ENCODE peak calls at places on chromosomes 1 and 21, in seven cellular contexts. One of them, this sample, is unnamed.

GRCh38 chr1:235639586-235640205 is 9.9 kb downstream of the GNG4 start:
- DNase-seq in lower lobe of right lung: no peak
- DNase-seq in NB4: no peak
- DNase-seq in right lobe of liver: no peak
- DNase-seq in esophagus muscularis mucosa: no peak
- DNase-seq in nephron progenitor cell: no peak
- DNase-seq in AG04450: no peak
- DNase-seq in this sample: no peak

GRCh38 chr1:236725638-236726037 is 39.3 kb downstream of the ACTN2 start:
- DNase-seq in NB4: no peak
- DNase-seq in esophagus muscularis mucosa: no peak
- DNase-seq in right lobe of liver: no peak
- DNase-seq in AG04450: no peak
- DNase-seq in lower lobe of right lung: no peak
- DNase-seq in nephron progenitor cell: no peak
- DNase-seq in this sample: no peak

GRCh38 chr1:24502168-24503002 is at the start of gene RCAN3:
- DNase-seq in nephron progenitor cell: peak; percentile 87
- DNase-seq in right lobe of liver: peak; percentile 88
- DNase-seq in NB4: peak; percentile 93
- DNase-seq in esophagus muscularis mucosa: peak; percentile 92
- DNase-seq in AG04450: peak; percentile 15
- DNase-seq in lower lobe of right lung: peak; percentile 93
- DNase-seq in this sample: peak; percentile 89

GRCh38 chr1:209643295-209644020 is 8.8 kb downstream of the LAMB3 start:
- DNase-seq in AG04450: no peak
- DNase-seq in NB4: no peak
- DNase-seq in right lobe of liver: no peak
- DNase-seq in nephron progenitor cell: no peak
- DNase-seq in esophagus muscularis mucosa: no peak
- DNase-seq in lower lobe of right lung: no peak
- DNase-seq in this sample: peak; percentile 46

GRCh38 chr1:243431591-243431990 is 175.8 kb downstream of the SDCCAG8 start:
- DNase-seq in esophagus muscularis mucosa: no peak
- DNase-seq in lower lobe of right lung: no peak
- DNase-seq in nephron progenitor cell: no peak
- DNase-seq in AG04450: no peak
- DNase-seq in right lobe of liver: no peak
- DNase-seq in NB4: no peak
- DNase-seq in this sample: no peak

GRCh38 chr1:217402301-217402700 is 228.6 kb downstream of the GPATCH2 start:
- DNase-seq in AG04450: no peak
- DNase-seq in lower lobe of right lung: no peak
- DNase-seq in nephron progenitor cell: no peak
- DNase-seq in NB4: no peak
- DNase-seq in right lobe of liver: no peak
- DNase-seq in esophagus muscularis mucosa: no peak
- DNase-seq in this sample: no peak

GRCh38 chr1:187654635-187655034 is 825.9 kb downstream of the PLA2G4A start:
- DNase-seq in right lobe of liver: no peak
- DNase-seq in esophagus muscularis mucosa: no peak
- DNase-seq in lower lobe of right lung: no peak
- DNase-seq in NB4: no peak
- DNase-seq in nephron progenitor cell: no peak
- DNase-seq in AG04450: no peak
- DNase-seq in this sample: no peak

GRCh38 chr1:214362188-214362882 is 81.4 kb downstream of the SMYD2 start:
- DNase-seq in right lobe of liver: no peak
- DNase-seq in lower lobe of right lung: no peak
- DNase-seq in nephron progenitor cell: no peak
- DNase-seq in NB4: peak; percentile 90
- DNase-seq in AG04450: no peak
- DNase-seq in esophagus muscularis mucosa: no peak
- DNase-seq in this sample: no peak

GRCh38 chr1:189708674-189709073 is 769.0 kb downstream of the BRINP3 start:
- DNase-seq in esophagus muscularis mucosa: no peak
- DNase-seq in lower lobe of right lung: no peak
- DNase-seq in NB4: peak; percentile 7
- DNase-seq in nephron progenitor cell: no peak
- DNase-seq in AG04450: no peak
- DNase-seq in right lobe of liver: no peak
- DNase-seq in this sample: no peak

GRCh38 chr21:29506214-29506613 is 207.5 kb downstream of the BACH1 start:
- DNase-seq in NB4: no peak
- DNase-seq in right lobe of liver: no peak
- DNase-seq in esophagus muscularis mucosa: no peak
- DNase-seq in lower lobe of right lung: no peak
- DNase-seq in nephron progenitor cell: no peak
- DNase-seq in AG04450: no peak
- DNase-seq in this sample: no peak

GRCh38 chr1:115669002-115669673 is 27.4 kb downstream of the VANGL1 start:
- DNase-seq in esophagus muscularis mucosa: no peak
- DNase-seq in NB4: peak; percentile 81
- DNase-seq in lower lobe of right lung: no peak
- DNase-seq in nephron progenitor cell: no peak
- DNase-seq in AG04450: peak; percentile 73
- DNase-seq in right lobe of liver: no peak
- DNase-seq in this sample: peak; percentile 66

GRCh38 chr1:39420493-39420892 is 70.9 kb upstream of the BMP8A start:
- DNase-seq in right lobe of liver: no peak
- DNase-seq in esophagus muscularis mucosa: no peak
- DNase-seq in nephron progenitor cell: no peak
- DNase-seq in NB4: no peak
- DNase-seq in AG04450: no peak
- DNase-seq in lower lobe of right lung: no peak
- DNase-seq in this sample: no peak

GRCh38 chr1:10866314-10867091 is 70.1 kb upstream of the CASZ1 start:
- DNase-seq in NB4: peak; percentile 49
- DNase-seq in esophagus muscularis mucosa: no peak
- DNase-seq in nephron progenitor cell: peak; percentile 34
- DNase-seq in lower lobe of right lung: no peak
- DNase-seq in AG04450: no peak
- DNase-seq in right lobe of liver: no peak
- DNase-seq in this sample: peak; percentile 33

GRCh38 chr1:75233302-75233929 is 99.2 kb downstream of the LHX8 start:
- DNase-seq in esophagus muscularis mucosa: no peak
- DNase-seq in nephron progenitor cell: no peak
- DNase-seq in NB4: peak; percentile 23
- DNase-seq in AG04450: no peak
- DNase-seq in lower lobe of right lung: no peak
- DNase-seq in right lobe of liver: no peak
- DNase-seq in this sample: peak; percentile 42

GRCh38 chr21:36973986-36974850 is 7.7 kb upstream of the HLCS start:
- DNase-seq in esophagus muscularis mucosa: no peak
- DNase-seq in NB4: no peak
- DNase-seq in right lobe of liver: no peak
- DNase-seq in lower lobe of right lung: no peak
- DNase-seq in AG04450: no peak
- DNase-seq in nephron progenitor cell: no peak
- DNase-seq in this sample: no peak

GRCh38 chr1:221397141-221397540 is 344.7 kb downstream of the DUSP10 start:
- DNase-seq in esophagus muscularis mucosa: no peak
- DNase-seq in nephron progenitor cell: no peak
- DNase-seq in NB4: no peak
- DNase-seq in AG04450: no peak
- DNase-seq in lower lobe of right lung: no peak
- DNase-seq in right lobe of liver: no peak
- DNase-seq in this sample: no peak

GRCh38 chr1:221824025-221824424 is 82.1 kb upstream of the DUSP10 start:
- DNase-seq in right lobe of liver: no peak
- DNase-seq in lower lobe of right lung: no peak
- DNase-seq in NB4: no peak
- DNase-seq in AG04450: no peak
- DNase-seq in esophagus muscularis mucosa: peak; percentile 66
- DNase-seq in nephron progenitor cell: no peak
- DNase-seq in this sample: no peak

GRCh38 chr1:31798433-31799195 is 17.2 kb downstream of the SPOCD1 start:
- DNase-seq in esophagus muscularis mucosa: no peak
- DNase-seq in right lobe of liver: no peak
- DNase-seq in AG04450: peak; percentile 75
- DNase-seq in NB4: peak; percentile 39
- DNase-seq in nephron progenitor cell: no peak
- DNase-seq in lower lobe of right lung: peak; percentile 69
- DNase-seq in this sample: peak; percentile 94

GRCh38 chr1:178727014-178727895 is 2.2 kb downstream of the RALGPS2 start:
- DNase-seq in esophagus muscularis mucosa: no peak
- DNase-seq in AG04450: no peak
- DNase-seq in lower lobe of right lung: no peak
- DNase-seq in right lobe of liver: no peak
- DNase-seq in NB4: peak; percentile 7
- DNase-seq in nephron progenitor cell: no peak
- DNase-seq in this sample: peak; percentile 24

GRCh38 chr1:22712502-22713271 is 2.0 kb downstream of the EPHB2 start:
- DNase-seq in NB4: peak; percentile 86
- DNase-seq in nephron progenitor cell: no peak
- DNase-seq in AG04450: no peak
- DNase-seq in lower lobe of right lung: no peak
- DNase-seq in esophagus muscularis mucosa: no peak
- DNase-seq in right lobe of liver: no peak
- DNase-seq in this sample: peak; percentile 55

GRCh38 chr1:170674986-170675385 is 11.1 kb downstream of the PRRX1 start:
- DNase-seq in AG04450: no peak
- DNase-seq in right lobe of liver: no peak
- DNase-seq in esophagus muscularis mucosa: no peak
- DNase-seq in NB4: no peak
- DNase-seq in nephron progenitor cell: no peak
- DNase-seq in lower lobe of right lung: no peak
- DNase-seq in this sample: no peak

GRCh38 chr1:90713741-90714509 is 3.2 kb downstream of the BARHL2 start:
- DNase-seq in AG04450: no peak
- DNase-seq in lower lobe of right lung: no peak
- DNase-seq in NB4: no peak
- DNase-seq in right lobe of liver: no peak
- DNase-seq in nephron progenitor cell: no peak
- DNase-seq in esophagus muscularis mucosa: peak; percentile 85
- DNase-seq in this sample: no peak

GRCh38 chr1:228059536-228060457 is 22.7 kb upstream of the ARF1 start:
- DNase-seq in AG04450: no peak
- DNase-seq in esophagus muscularis mucosa: no peak
- DNase-seq in NB4: no peak
- DNase-seq in nephron progenitor cell: peak; percentile 94
- DNase-seq in right lobe of liver: no peak
- DNase-seq in lower lobe of right lung: peak; percentile 98
- DNase-seq in this sample: peak; percentile 81

GRCh38 chr1:205454903-205455335 is 926 bp downstream of the BLACAT1 start:
- DNase-seq in lower lobe of right lung: no peak
- DNase-seq in nephron progenitor cell: peak; percentile 45
- DNase-seq in esophagus muscularis mucosa: no peak
- DNase-seq in right lobe of liver: no peak
- DNase-seq in NB4: no peak
- DNase-seq in AG04450: no peak
- DNase-seq in this sample: no peak
- TF ChIP-seq CTCF in lower lobe of right lung: no peak
- TF ChIP-seq CTCF in nephron progenitor cell: no peak
- TF ChIP-seq CTCF in esophagus muscularis mucosa: no peak
- TF ChIP-seq CTCF in right lobe of liver: no peak
- TF ChIP-seq CTCF in NB4: no peak
- TF ChIP-seq CTCF in AG04450: no peak
- TF ChIP-seq CTCF in this sample: no peak

GRCh38 chr1:91793877-91794276 is 92.1 kb downstream of the TGFBR3 start:
- DNase-seq in nephron progenitor cell: no peak
- DNase-seq in right lobe of liver: no peak
- DNase-seq in lower lobe of right lung: no peak
- DNase-seq in AG04450: no peak
- DNase-seq in NB4: no peak
- DNase-seq in esophagus muscularis mucosa: no peak
- DNase-seq in this sample: no peak

GRCh38 chr1:91791103-91791502 is 94.8 kb downstream of the TGFBR3 start:
- DNase-seq in esophagus muscularis mucosa: no peak
- DNase-seq in lower lobe of right lung: no peak
- DNase-seq in nephron progenitor cell: no peak
- DNase-seq in right lobe of liver: no peak
- DNase-seq in AG04450: no peak
- DNase-seq in NB4: no peak
- DNase-seq in this sample: no peak

GRCh38 chr1:91791691-91792392 is 94.1 kb downstream of the TGFBR3 start:
- DNase-seq in right lobe of liver: no peak
- DNase-seq in esophagus muscularis mucosa: no peak
- DNase-seq in NB4: no peak
- DNase-seq in lower lobe of right lung: no peak
- DNase-seq in AG04450: no peak
- DNase-seq in nephron progenitor cell: no peak
- DNase-seq in this sample: no peak

GRCh38 chr1:91793189-91793588 is 92.8 kb downstream of the TGFBR3 start:
- DNase-seq in nephron progenitor cell: no peak
- DNase-seq in right lobe of liver: no peak
- DNase-seq in esophagus muscularis mucosa: no peak
- DNase-seq in NB4: no peak
- DNase-seq in AG04450: no peak
- DNase-seq in lower lobe of right lung: no peak
- DNase-seq in this sample: no peak

DNA sequence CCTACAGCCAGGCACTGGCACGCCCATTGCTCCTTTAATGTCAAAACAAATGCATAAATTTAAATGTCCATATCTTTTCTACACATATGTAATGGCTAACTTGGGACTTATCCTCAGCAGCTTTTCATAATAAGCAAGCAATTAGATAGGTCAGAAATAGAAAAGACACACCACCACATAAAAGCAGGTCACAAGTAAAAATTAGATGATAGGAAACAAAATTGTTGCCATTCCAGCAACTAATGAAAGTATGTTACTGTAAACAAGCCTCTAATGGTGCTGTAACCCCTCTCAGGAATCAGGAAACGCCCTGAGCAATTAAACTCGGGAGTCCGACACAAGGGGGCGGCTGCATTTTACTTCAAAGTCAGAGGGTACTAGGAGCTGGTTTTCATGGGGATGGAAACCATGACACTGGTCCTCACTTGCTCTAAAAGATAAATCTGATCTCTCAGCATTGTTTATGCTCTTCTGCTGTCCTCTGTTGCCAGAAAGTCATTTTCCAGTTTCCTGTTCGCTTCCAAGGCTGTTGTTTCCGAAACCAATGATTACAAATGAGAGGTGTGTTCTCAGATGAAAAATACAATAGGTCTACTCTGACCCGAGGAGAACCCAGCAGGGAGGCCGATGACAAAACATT is 93.4 kb downstream of the TGFBR3 start:
- DNase-seq in lower lobe of right lung: no peak
- DNase-seq in NB4: no peak
- DNase-seq in esophagus muscularis mucosa: no peak
- DNase-seq in nephron progenitor cell: no peak
- DNase-seq in AG04450: no peak
- DNase-seq in right lobe of liver: no peak
- DNase-seq in this sample: no peak
- TF ChIP-seq CTCF in lower lobe of right lung: no peak
- TF ChIP-seq CTCF in NB4: no peak
- TF ChIP-seq CTCF in esophagus muscularis mucosa: no peak
- TF ChIP-seq CTCF in nephron progenitor cell: no peak
- TF ChIP-seq CTCF in AG04450: no peak
- TF ChIP-seq CTCF in right lobe of liver: no peak
- TF ChIP-seq CTCF in this sample: no peak

GRCh38 chr1:7120863-7121621 is 335.8 kb downstream of the CAMTA1 start:
- DNase-seq in esophagus muscularis mucosa: no peak
- DNase-seq in nephron progenitor cell: no peak
- DNase-seq in right lobe of liver: no peak
- DNase-seq in NB4: peak; percentile 28
- DNase-seq in AG04450: no peak
- DNase-seq in lower lobe of right lung: no peak
- DNase-seq in this sample: no peak
- TF ChIP-seq CTCF in esophagus muscularis mucosa: no peak
- TF ChIP-seq CTCF in nephron progenitor cell: no peak
- TF ChIP-seq CTCF in right lobe of liver: peak; percentile 45
- TF ChIP-seq CTCF in NB4: peak; percentile 44
- TF ChIP-seq CTCF in AG04450: peak; percentile 19
- TF ChIP-seq CTCF in lower lobe of right lung: no peak
- TF ChIP-seq CTCF in this sample: no peak

GRCh38 chr1:110433803-110434202 is 17.1 kb upstream of the PROK1 start:
- DNase-seq in NB4: peak; percentile 86
- DNase-seq in nephron progenitor cell: peak; percentile 44
- DNase-seq in esophagus muscularis mucosa: no peak
- DNase-seq in AG04450: no peak
- DNase-seq in right lobe of liver: peak; percentile 87
- DNase-seq in lower lobe of right lung: peak; percentile 80
- DNase-seq in this sample: peak; percentile 67
- TF ChIP-seq CTCF in NB4: peak; percentile 46
- TF ChIP-seq CTCF in nephron progenitor cell: no peak
- TF ChIP-seq CTCF in esophagus muscularis mucosa: no peak
- TF ChIP-seq CTCF in AG04450: peak; percentile 16
- TF ChIP-seq CTCF in right lobe of liver: peak; percentile 46
- TF ChIP-seq CTCF in lower lobe of right lung: peak; percentile 17
- TF ChIP-seq CTCF in this sample: no peak

This sample was measured in RWPE1.